ENCODE peak calls at places on chromosomes 2 and 18, in four cellular contexts. D is EH, F is spleen, J is AG04449. W is an unnamed sample.
A peak's percentile ranks its signal among the peaks of the same experiment; 100 is the strongest.

GRCh38 chr2:172643142-172643541 is 87.3 kb downstream of the PDK1 start:
- DNase-seq in J (no peak), D (peak; percentile 58), F (no peak), W (no peak)

GRCh38 chr2:85811173-85811849 is 57.5 kb downstream of the ATOH8 start:
- DNase-seq in F (no peak), J (no peak), D (peak; percentile 85), W (peak; percentile 69)

GRCh38 chr18:54946149-54946581 is 13.1 kb downstream of the CCDC68 start:
- DNase-seq in D (no peak), F (no peak), J (no peak), W (no peak)

GRCh38 chr2:65622499-65622898 is 190.1 kb upstream of the SPRED2 start:
- DNase-seq in F (no peak), D (peak; percentile 36), J (no peak), W (no peak)

GRCh38 chr2:31270136-31270535 is 36.2 kb downstream of the EHD3 start:
- DNase-seq in D (peak; percentile 79), F (no peak), J (no peak), W (peak; percentile 61)

GRCh38 chr2:10414591-10414990 is 33.5 kb downstream of the ODC1 start:
- DNase-seq in J (no peak), D (no peak), F (no peak), W (no peak)

GRCh38 chr18:76205906-76206305 is 289.1 kb downstream of the ZNF516 start:
- DNase-seq in F (no peak), J (no peak), D (no peak), W (no peak)

GRCh38 chr2:70344195-70344594 is 42.3 kb upstream of the FAM136A start:
- DNase-seq in D (peak; percentile 52), F (no peak), J (no peak), W (peak; percentile 39)

GRCh38 chr2:43075054-43075593 is 151.3 kb downstream of the ZFP36L2 start:
- DNase-seq in F (peak; percentile 71), J (peak; percentile 94), D (peak; percentile 98), W (peak; percentile 90)

GRCh38 chr2:236305964-236306605 is 41.9 kb upstream of the ASB18 start:
- DNase-seq in D (peak; percentile 6), F (no peak), J (no peak), W (no peak)

GRCh38 chr2:32863803-32864202 is 83.0 kb upstream of the LTBP1 start:
- DNase-seq in F (no peak), D (peak; percentile 74), J (no peak), W (no peak)

GRCh38 chr18:39702888-39703287 is 2137.3 kb upstream of the CELF4 start:
- DNase-seq in D (no peak), J (no peak), F (no peak), W (no peak)

GRCh38 chr2:8016688-8017087 is 665.2 kb upstream of the ID2 start:
- DNase-seq in D (no peak), J (no peak), F (no peak), W (no peak)

GRCh38 chr18:10015941-10016819 is 102.4 kb downstream of the VAPA start:
- DNase-seq in F (no peak), D (peak; percentile 99), J (peak; percentile 98), W (peak; percentile 75)

GRCh38 chr2:197993363-197993762 is 189.0 kb downstream of the PLCL1 start:
- DNase-seq in F (no peak), D (no peak), J (no peak), W (no peak)

GRCh38 chr2:61633250-61633649 is 95.1 kb upstream of the XPO1 start:
- DNase-seq in D (no peak), J (no peak), F (no peak), W (no peak)

GRCh38 chr2:212001280-212001679 is 537.3 kb downstream of the ERBB4 start:
- DNase-seq in D (no peak), J (no peak), F (no peak), W (no peak)

GRCh38 chr2:160293401-160293911 is 93.4 kb upstream of the ITGB6 start:
- DNase-seq in J (peak; percentile 77), F (no peak), D (peak; percentile 98), W (peak; percentile 75)

GRCh38 chr18:183769-184168 is 25.4 kb downstream of the USP14 start:
- DNase-seq in D (peak; percentile 35), J (no peak), F (no peak), W (peak; percentile 16)

GRCh38 chr2:120596191-120596781 is 139.4 kb upstream of the GLI2 start:
- DNase-seq in F (peak; percentile 64), J (no peak), D (no peak), W (peak; percentile 36)

GRCh38 chr2:10560626-10561025 is 112.5 kb upstream of the ODC1 start:
- DNase-seq in F (no peak), D (no peak), J (no peak), W (no peak)

GRCh38 chr18:11981633-11982366 is 493 bp downstream of the IMPA2 start:
- DNase-seq in D (peak; percentile 41), F (peak; percentile 91), J (no peak), W (peak; percentile 21)

GRCh38 chr18:56770097-56770496 is 118.9 kb downstream of the WDR7 start:
- DNase-seq in J (no peak), F (no peak), D (no peak), W (no peak)

GRCh38 chr18:9735879-9736278 is 27.8 kb downstream of the RAB31 start:
- DNase-seq in D (no peak), J (no peak), F (peak; percentile 11), W (no peak)

GRCh38 chr18:51391731-51392130 is 194.2 kb upstream of the MEX3C start:
- DNase-seq in D (no peak), F (no peak), J (no peak), W (no peak)

GRCh38 chr2:172021955-172022354 is 22.2 kb downstream of the METAP1D start:
- DNase-seq in D (peak; percentile 70), J (no peak), F (no peak), W (peak; percentile 65)

GRCh38 chr2:200298015-200298414 is 8.5 kb upstream of the SPATS2L start:
- DNase-seq in J (no peak), F (no peak), D (no peak), W (no peak)

GRCh38 chr2:169225233-169225750 is 137.0 kb downstream of the LRP2 start:
- DNase-seq in J (no peak), D (no peak), F (no peak), W (no peak)

GRCh38 chr2:106065268-106065982 is 128.7 kb downstream of the UXS1 start:
- DNase-seq in D (no peak), J (no peak), F (no peak), W (no peak)

GRCh38 chr2:144596074-144596871 is 76.4 kb upstream of the ZEB2 start:
- DNase-seq in D (peak; percentile 68), F (no peak), J (no peak), W (peak; percentile 6)

GRCh38 chr2:239377591-239377990 is 23.2 kb downstream of the HDAC4 start:
- DNase-seq in D (no peak), F (peak; percentile 38), J (no peak), W (no peak)

GRCh38 chr2:37720533-37721218 is 49.2 kb upstream of the CDC42EP3 start:
- DNase-seq in D (peak; percentile 81), J (no peak), F (no peak), W (peak; percentile 25)

GRCh38 chr2:210546424-210547223 is 9.8 kb upstream of the CPS1 start:
- DNase-seq in J (no peak), F (no peak), D (no peak), W (no peak)

GRCh38 chr2:33184026-33184425 is 237.3 kb downstream of the LTBP1 start:
- DNase-seq in J (no peak), D (no peak), F (no peak), W (no peak)